ENCODE peak calls at places on chromosomes 2 and 18, in eight cellular contexts. One of them, this sample, is unnamed.

GRCh38 chr18:45783097-45784075 is 42.1 kb upstream of the SIGLEC15 start:
- DNase-seq in bronchial epithelial cell: no peak
- DNase-seq in astrocyte of the spinal cord: no peak
- DNase-seq in lower lobe of right lung: no peak
- DNase-seq in pancreas: no peak
- DNase-seq in endothelial cell of umbilical vein: no peak
- DNase-seq in HL-60: no peak
- DNase-seq in psoas muscle: no peak
- DNase-seq in this sample: no peak

GRCh38 chr2:127609818-127610217 is 36.1 kb upstream of the GPR17 start:
- DNase-seq in bronchial epithelial cell: no peak
- DNase-seq in astrocyte of the spinal cord: no peak
- DNase-seq in lower lobe of right lung: no peak
- DNase-seq in pancreas: peak
- DNase-seq in endothelial cell of umbilical vein: no peak
- DNase-seq in HL-60: no peak
- DNase-seq in psoas muscle: no peak
- DNase-seq in this sample: no peak

GRCh38 chr2:209946539-209946938 is 55.9 kb upstream of the RPE start:
- DNase-seq in bronchial epithelial cell: peak
- DNase-seq in astrocyte of the spinal cord: peak
- DNase-seq in lower lobe of right lung: no peak
- DNase-seq in pancreas: no peak
- DNase-seq in endothelial cell of umbilical vein: no peak
- DNase-seq in HL-60: no peak
- DNase-seq in psoas muscle: no peak
- DNase-seq in this sample: no peak

GRCh38 chr2:100935372-100935752 is 66.7 kb upstream of the RPL31 start:
- DNase-seq in bronchial epithelial cell: peak
- DNase-seq in astrocyte of the spinal cord: peak
- DNase-seq in lower lobe of right lung: no peak
- DNase-seq in pancreas: no peak
- DNase-seq in endothelial cell of umbilical vein: no peak
- DNase-seq in HL-60: no peak
- DNase-seq in psoas muscle: no peak
- DNase-seq in this sample: no peak

GRCh38 chr2:45123065-45123464 is 113.8 kb upstream of the SIX2 start:
- DNase-seq in bronchial epithelial cell: no peak
- DNase-seq in astrocyte of the spinal cord: no peak
- DNase-seq in lower lobe of right lung: no peak
- DNase-seq in pancreas: no peak
- DNase-seq in endothelial cell of umbilical vein: no peak
- DNase-seq in HL-60: no peak
- DNase-seq in psoas muscle: no peak
- DNase-seq in this sample: no peak

GRCh38 chr2:226048625-226049024 is 649.1 kb downstream of the NYAP2 start:
- DNase-seq in bronchial epithelial cell: peak
- DNase-seq in astrocyte of the spinal cord: peak
- DNase-seq in lower lobe of right lung: no peak
- DNase-seq in pancreas: no peak
- DNase-seq in endothelial cell of umbilical vein: peak
- DNase-seq in HL-60: no peak
- DNase-seq in psoas muscle: no peak
- DNase-seq in this sample: no peak

GRCh38 chr18:35203001-35203553 is 37.8 kb upstream of the ZNF397 start:
- DNase-seq in bronchial epithelial cell: no peak
- DNase-seq in astrocyte of the spinal cord: peak
- DNase-seq in lower lobe of right lung: no peak
- DNase-seq in pancreas: no peak
- DNase-seq in endothelial cell of umbilical vein: peak
- DNase-seq in HL-60: no peak
- DNase-seq in psoas muscle: no peak
- DNase-seq in this sample: no peak

GRCh38 chr18:21760321-21760720 is 19.7 kb downstream of the MIB1 start:
- DNase-seq in bronchial epithelial cell: no peak
- DNase-seq in astrocyte of the spinal cord: peak
- DNase-seq in lower lobe of right lung: no peak
- DNase-seq in pancreas: no peak
- DNase-seq in endothelial cell of umbilical vein: no peak
- DNase-seq in HL-60: no peak
- DNase-seq in psoas muscle: no peak
- DNase-seq in this sample: no peak

GRCh38 chr18:62325806-62326645 is 916 bp downstream of the TNFRSF11A start:
- DNase-seq in bronchial epithelial cell: peak
- DNase-seq in astrocyte of the spinal cord: no peak
- DNase-seq in lower lobe of right lung: no peak
- DNase-seq in pancreas: peak
- DNase-seq in endothelial cell of umbilical vein: peak
- DNase-seq in HL-60: no peak
- DNase-seq in psoas muscle: no peak
- DNase-seq in this sample: no peak

GRCh38 chr2:126880825-126881224 is 17.9 kb upstream of the TEX51 start:
- DNase-seq in bronchial epithelial cell: no peak
- DNase-seq in astrocyte of the spinal cord: no peak
- DNase-seq in lower lobe of right lung: no peak
- DNase-seq in pancreas: no peak
- DNase-seq in endothelial cell of umbilical vein: no peak
- DNase-seq in HL-60: no peak
- DNase-seq in psoas muscle: no peak
- DNase-seq in this sample: no peak

GRCh38 chr2:59567115-59567514 is 986.3 kb downstream of the BCL11A start:
- DNase-seq in bronchial epithelial cell: no peak
- DNase-seq in astrocyte of the spinal cord: no peak
- DNase-seq in lower lobe of right lung: no peak
- DNase-seq in pancreas: no peak
- DNase-seq in endothelial cell of umbilical vein: no peak
- DNase-seq in HL-60: no peak
- DNase-seq in psoas muscle: no peak
- DNase-seq in this sample: no peak

GRCh38 chr2:67579791-67580190 is 182.7 kb downstream of the ETAA1 start:
- DNase-seq in bronchial epithelial cell: no peak
- DNase-seq in astrocyte of the spinal cord: no peak
- DNase-seq in lower lobe of right lung: no peak
- DNase-seq in pancreas: no peak
- DNase-seq in endothelial cell of umbilical vein: no peak
- DNase-seq in HL-60: no peak
- DNase-seq in psoas muscle: no peak
- DNase-seq in this sample: no peak

GRCh38 chr2:229235136-229235914 is 35.8 kb downstream of the PID1 start:
- DNase-seq in bronchial epithelial cell: peak
- DNase-seq in astrocyte of the spinal cord: peak
- DNase-seq in lower lobe of right lung: no peak
- DNase-seq in pancreas: no peak
- DNase-seq in endothelial cell of umbilical vein: no peak
- DNase-seq in HL-60: no peak
- DNase-seq in psoas muscle: no peak
- DNase-seq in this sample: no peak

GRCh38 chr2:57333221-57333620 is 713.4 kb upstream of the VRK2 start:
- DNase-seq in bronchial epithelial cell: peak
- DNase-seq in astrocyte of the spinal cord: no peak
- DNase-seq in lower lobe of right lung: no peak
- DNase-seq in pancreas: no peak
- DNase-seq in endothelial cell of umbilical vein: no peak
- DNase-seq in HL-60: no peak
- DNase-seq in psoas muscle: no peak
- DNase-seq in this sample: no peak

GRCh38 chr18:9017170-9017899 is 85.2 kb upstream of the NDUFV2 start:
- DNase-seq in bronchial epithelial cell: peak
- DNase-seq in astrocyte of the spinal cord: peak
- DNase-seq in lower lobe of right lung: peak
- DNase-seq in pancreas: peak
- DNase-seq in endothelial cell of umbilical vein: peak
- DNase-seq in HL-60: no peak
- DNase-seq in psoas muscle: peak
- DNase-seq in this sample: peak

DNA sequence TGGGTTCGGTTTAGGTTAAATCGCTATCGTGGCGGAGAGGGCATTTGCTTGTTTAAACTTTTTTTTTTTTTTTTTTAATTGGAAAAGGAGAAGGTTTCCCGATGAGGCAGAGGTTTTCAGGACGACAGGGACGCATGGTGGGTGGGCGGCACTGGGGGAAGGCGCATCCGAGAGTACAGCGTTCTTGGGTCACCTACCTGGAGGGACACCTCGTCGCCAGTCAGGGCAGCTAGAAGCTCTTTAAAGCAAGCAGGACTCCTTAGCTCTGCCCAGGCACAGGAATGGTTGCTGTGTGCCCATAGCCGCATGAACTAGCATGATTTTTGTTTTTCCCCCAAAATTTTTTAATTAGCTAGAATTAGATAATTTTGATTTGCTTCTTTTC is 444 bp downstream of the LDLRAD4 start:
- DNase-seq in bronchial epithelial cell: no peak
- DNase-seq in astrocyte of the spinal cord: no peak
- DNase-seq in lower lobe of right lung: no peak
- DNase-seq in pancreas: no peak
- DNase-seq in endothelial cell of umbilical vein: no peak
- DNase-seq in HL-60: no peak
- DNase-seq in psoas muscle: no peak
- DNase-seq in this sample: no peak
- H3K4me3 ChIP-seq in bronchial epithelial cell: no peak
- H3K4me3 ChIP-seq in astrocyte of the spinal cord: no peak
- H3K4me3 ChIP-seq in lower lobe of right lung: peak
- H3K4me3 ChIP-seq in pancreas: peak
- H3K4me3 ChIP-seq in endothelial cell of umbilical vein: peak
- H3K4me3 ChIP-seq in HL-60: no peak
- H3K4me3 ChIP-seq in psoas muscle: peak
- H3K4me3 ChIP-seq in this sample: peak

GRCh38 chr18:57791911-57792310 is 11.2 kb downstream of the ATP8B1 start:
- DNase-seq in bronchial epithelial cell: no peak
- DNase-seq in astrocyte of the spinal cord: no peak
- DNase-seq in lower lobe of right lung: no peak
- DNase-seq in pancreas: no peak
- DNase-seq in endothelial cell of umbilical vein: no peak
- DNase-seq in HL-60: no peak
- DNase-seq in psoas muscle: no peak
- DNase-seq in this sample: no peak

GRCh38 chr18:57791192-57791591 is 11.9 kb downstream of the ATP8B1 start:
- DNase-seq in bronchial epithelial cell: no peak
- DNase-seq in astrocyte of the spinal cord: no peak
- DNase-seq in lower lobe of right lung: no peak
- DNase-seq in pancreas: no peak
- DNase-seq in endothelial cell of umbilical vein: no peak
- DNase-seq in HL-60: no peak
- DNase-seq in psoas muscle: no peak
- DNase-seq in this sample: no peak

GRCh38 chr18:57794951-57795728 is 8.0 kb downstream of the ATP8B1 start:
- DNase-seq in bronchial epithelial cell: no peak
- DNase-seq in astrocyte of the spinal cord: no peak
- DNase-seq in lower lobe of right lung: no peak
- DNase-seq in pancreas: no peak
- DNase-seq in endothelial cell of umbilical vein: no peak
- DNase-seq in HL-60: no peak
- DNase-seq in psoas muscle: no peak
- DNase-seq in this sample: no peak

GRCh38 chr18:57793630-57793986 is 9.5 kb downstream of the ATP8B1 start:
- DNase-seq in bronchial epithelial cell: no peak
- DNase-seq in astrocyte of the spinal cord: no peak
- DNase-seq in lower lobe of right lung: no peak
- DNase-seq in pancreas: no peak
- DNase-seq in endothelial cell of umbilical vein: peak
- DNase-seq in HL-60: no peak
- DNase-seq in psoas muscle: no peak
- DNase-seq in this sample: no peak

DNA sequence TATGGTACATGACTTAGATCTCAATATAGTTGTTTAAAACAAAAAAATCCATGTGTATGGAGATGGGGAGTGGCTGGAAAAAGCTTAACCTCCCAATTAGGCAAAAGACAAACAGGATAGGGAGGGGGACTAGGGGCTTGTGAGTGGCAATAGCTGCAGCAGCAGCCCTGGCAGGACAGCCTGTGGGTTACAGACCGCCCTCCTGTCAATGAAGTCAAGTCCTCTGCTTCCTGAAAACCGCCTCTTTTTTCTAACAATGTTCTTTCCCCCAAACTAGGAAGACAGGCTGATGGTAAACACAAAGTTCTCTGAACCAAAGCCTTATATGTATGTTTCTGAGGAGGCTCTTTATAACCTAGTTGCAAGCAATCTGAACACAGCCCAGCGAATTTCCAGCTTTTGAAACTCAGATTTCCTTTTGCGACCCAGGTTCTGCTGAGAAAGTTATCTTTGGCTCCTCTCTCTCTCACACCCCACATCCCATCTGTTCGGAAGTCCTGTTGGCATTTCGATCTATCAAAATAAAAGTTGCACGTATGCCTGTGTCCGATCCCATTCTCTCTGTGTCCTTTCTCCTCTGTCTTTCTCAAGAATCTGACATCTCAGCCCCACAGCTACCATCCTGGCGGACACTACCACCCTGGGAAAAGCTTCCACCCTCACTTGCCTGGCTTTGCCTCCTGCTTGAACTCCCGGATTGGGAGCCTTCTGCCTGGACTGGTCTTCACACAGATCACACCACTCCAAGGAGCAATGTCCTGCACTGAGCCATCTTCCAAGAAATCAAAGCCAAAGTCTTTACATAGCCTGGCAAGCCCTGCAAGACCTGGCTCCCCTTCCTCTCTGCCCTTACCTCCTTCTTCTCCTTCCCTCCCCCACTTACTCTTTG is 10.1 kb downstream of the ATP8B1 start:
- DNase-seq in bronchial epithelial cell: no peak
- DNase-seq in astrocyte of the spinal cord: no peak
- DNase-seq in lower lobe of right lung: no peak
- DNase-seq in pancreas: no peak
- DNase-seq in endothelial cell of umbilical vein: peak
- DNase-seq in HL-60: no peak
- DNase-seq in psoas muscle: no peak
- DNase-seq in this sample: no peak
- H3K4me3 ChIP-seq in bronchial epithelial cell: no peak
- H3K4me3 ChIP-seq in astrocyte of the spinal cord: peak
- H3K4me3 ChIP-seq in lower lobe of right lung: peak
- H3K4me3 ChIP-seq in pancreas: no peak
- H3K4me3 ChIP-seq in endothelial cell of umbilical vein: no peak
- H3K4me3 ChIP-seq in HL-60: no peak
- H3K4me3 ChIP-seq in psoas muscle: peak
- H3K4me3 ChIP-seq in this sample: no peak

GRCh38 chr18:41747723-41748242 is 207.3 kb upstream of the PIK3C3 start:
- DNase-seq in bronchial epithelial cell: no peak
- DNase-seq in astrocyte of the spinal cord: no peak
- DNase-seq in lower lobe of right lung: no peak
- DNase-seq in pancreas: no peak
- DNase-seq in endothelial cell of umbilical vein: no peak
- DNase-seq in HL-60: no peak
- DNase-seq in psoas muscle: no peak
- DNase-seq in this sample: no peak

GRCh38 chr18:41745166-41746049 is 209.6 kb upstream of the PIK3C3 start:
- DNase-seq in bronchial epithelial cell: peak
- DNase-seq in astrocyte of the spinal cord: peak
- DNase-seq in lower lobe of right lung: no peak
- DNase-seq in pancreas: peak
- DNase-seq in endothelial cell of umbilical vein: peak
- DNase-seq in HL-60: peak
- DNase-seq in psoas muscle: no peak
- DNase-seq in this sample: no peak

GRCh38 chr18:41744664-41745063 is 210.4 kb upstream of the PIK3C3 start:
- DNase-seq in bronchial epithelial cell: no peak
- DNase-seq in astrocyte of the spinal cord: no peak
- DNase-seq in lower lobe of right lung: no peak
- DNase-seq in pancreas: no peak
- DNase-seq in endothelial cell of umbilical vein: peak
- DNase-seq in HL-60: no peak
- DNase-seq in psoas muscle: no peak
- DNase-seq in this sample: no peak
- H3K4me3 ChIP-seq in bronchial epithelial cell: no peak
- H3K4me3 ChIP-seq in astrocyte of the spinal cord: no peak
- H3K4me3 ChIP-seq in lower lobe of right lung: no peak
- H3K4me3 ChIP-seq in pancreas: no peak
- H3K4me3 ChIP-seq in endothelial cell of umbilical vein: no peak
- H3K4me3 ChIP-seq in HL-60: no peak
- H3K4me3 ChIP-seq in psoas muscle: no peak
- H3K4me3 ChIP-seq in this sample: no peak

GRCh38 chr18:58405107-58405898 is 223.6 kb downstream of the ALPK2 start:
- DNase-seq in bronchial epithelial cell: no peak
- DNase-seq in astrocyte of the spinal cord: no peak
- DNase-seq in lower lobe of right lung: no peak
- DNase-seq in pancreas: no peak
- DNase-seq in endothelial cell of umbilical vein: no peak
- DNase-seq in HL-60: no peak
- DNase-seq in psoas muscle: no peak
- DNase-seq in this sample: no peak
- H3K4me3 ChIP-seq in bronchial epithelial cell: no peak
- H3K4me3 ChIP-seq in astrocyte of the spinal cord: no peak
- H3K4me3 ChIP-seq in lower lobe of right lung: no peak
- H3K4me3 ChIP-seq in pancreas: no peak
- H3K4me3 ChIP-seq in endothelial cell of umbilical vein: no peak
- H3K4me3 ChIP-seq in HL-60: no peak
- H3K4me3 ChIP-seq in psoas muscle: no peak
- H3K4me3 ChIP-seq in this sample: no peak